ENCODE peak calls at places on chromosomes 7 and 10, in six cellular contexts. R is fibroblast of lung, F is uterus, O is adrenal gland, D is ascending aorta, T is IMR-90. E is an unnamed sample.

GRCh38 chr10:52318822-52319464 is 4.9 kb downstream of the DKK1 start:
- DNase-seq in R (peak), F (no peak), O (no peak), D (no peak), T (peak), E (no peak)

GRCh38 chr7:13800694-13801448 is 188.6 kb downstream of the ETV1 start:
- DNase-seq in R (peak), F (no peak), O (no peak), D (no peak), T (peak), E (no peak)

GRCh38 chr7:105766421-105767191 is 109.8 kb downstream of the ATXN7L1 start:
- DNase-seq in R (peak), F (no peak), O (no peak), D (no peak), T (peak), E (no peak)

GRCh38 chr7:155665957-155666287 is 21.5 kb downstream of the RBM33 start:
- DNase-seq in R (peak), F (no peak), O (no peak), D (no peak), T (peak), E (no peak)

GRCh38 chr10:44030132-44030531 is 354.8 kb downstream of the CXCL12 start:
- DNase-seq in R (no peak), F (no peak), O (no peak), D (no peak), T (no peak), E (peak)

GRCh38 chr7:22645418-22646181 is 81.4 kb upstream of the IL6 start:
- DNase-seq in R (no peak), F (no peak), O (no peak), D (no peak), T (no peak), E (no peak)

GRCh38 chr10:102982281-102982680 is 64.2 kb downstream of the CNNM2 start:
- DNase-seq in R (no peak), F (no peak), O (no peak), D (no peak), T (no peak), E (no peak)

GRCh38 chr10:45602836-45603235 is 69.7 kb downstream of the ZFAND4 start:
- DNase-seq in R (no peak), F (no peak), O (no peak), D (no peak), T (no peak), E (no peak)

GRCh38 chr10:62755662-62756653 is 48.6 kb upstream of the ADO start:
- DNase-seq in R (no peak), F (no peak), O (no peak), D (no peak), T (no peak), E (no peak)

GRCh38 chr7:816751-817671 is 15.3 kb upstream of the SUN1 start:
- DNase-seq in R (no peak), F (no peak), O (no peak), D (peak), T (no peak), E (no peak)

GRCh38 chr7:82428186-82428961 is 15.2 kb downstream of the CACNA2D1 start:
- DNase-seq in R (peak), F (no peak), O (no peak), D (no peak), T (peak), E (no peak)

GRCh38 chr7:74269757-74270277 is 15.6 kb upstream of the RFC2 start:
- DNase-seq in R (peak), F (peak), O (peak), D (no peak), T (peak), E (peak)

GRCh38 chr10:69096045-69096444 is 8.1 kb downstream of the SRGN start:
- DNase-seq in R (no peak), F (no peak), O (no peak), D (no peak), T (no peak), E (no peak)

GRCh38 chr10:69458426-69459100 is 7.3 kb downstream of the TSPAN15 start:
- DNase-seq in R (no peak), F (peak), O (peak), D (no peak), T (no peak), E (no peak)

GRCh38 chr10:79248341-79248931 is 98.8 kb upstream of the PPIF start:
- DNase-seq in R (no peak), F (peak), O (peak), D (peak), T (no peak), E (no peak)
- H3K27ac ChIP-seq in R (no peak), F (peak), O (peak), D (peak), T (no peak), E (no peak)

DNA sequence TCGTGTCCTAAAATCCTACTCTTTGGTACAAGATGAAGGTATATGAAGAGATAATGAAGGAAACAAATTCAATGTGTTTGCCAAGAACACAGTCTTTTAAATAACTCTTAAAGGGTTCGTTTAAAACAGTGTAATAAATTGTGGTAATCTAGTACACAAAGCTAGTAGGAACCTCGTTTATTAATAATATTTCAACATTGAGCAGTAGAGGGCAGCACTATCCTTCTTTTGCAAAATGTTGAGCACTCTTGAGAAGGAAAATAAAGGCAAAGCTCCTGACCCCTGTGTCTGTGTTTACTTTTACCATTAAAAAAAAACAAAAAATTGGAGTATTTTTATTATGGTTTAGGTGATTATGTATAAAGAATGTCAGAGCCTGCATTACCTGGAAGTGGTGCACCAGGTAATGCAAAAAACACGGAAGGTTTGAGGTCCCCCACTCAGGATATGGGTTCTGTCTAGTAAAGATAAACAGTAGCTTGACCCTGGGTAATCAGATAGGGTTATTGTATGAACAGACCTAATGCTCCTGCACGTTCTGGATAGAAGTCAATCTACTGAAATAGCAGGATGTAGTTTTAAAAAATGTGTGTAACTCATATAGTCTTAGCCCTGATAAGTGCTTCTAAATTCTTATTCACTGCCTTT is 5.7 kb upstream of the GOT1 start:
- DNase-seq in R (peak), F (no peak), O (no peak), D (no peak), T (peak), E (no peak)
- H3K27ac ChIP-seq in R (no peak), F (no peak), O (no peak), D (no peak), T (no peak), E (no peak)

GRCh38 chr10:122494833-122495232 is 33.5 kb downstream of the HTRA1 start:
- DNase-seq in R (peak), F (peak), O (no peak), D (peak), T (peak), E (no peak)
- H3K27ac ChIP-seq in R (peak), F (peak), O (no peak), D (peak), T (no peak), E (no peak)

GRCh38 chr10:60957667-60958221 is 13.8 kb upstream of the RHOBTB1 start:
- DNase-seq in R (no peak), F (no peak), O (no peak), D (no peak), T (no peak), E (no peak)

GRCh38 chr10:60955957-60956425 is 12.0 kb upstream of the RHOBTB1 start:
- DNase-seq in R (peak), F (no peak), O (no peak), D (no peak), T (peak), E (no peak)

GRCh38 chr10:60954045-60954444 is 10.1 kb upstream of the RHOBTB1 start:
- DNase-seq in R (no peak), F (no peak), O (no peak), D (no peak), T (no peak), E (no peak)

GRCh38 chr10:60953420-60953819 is 9.4 kb upstream of the RHOBTB1 start:
- DNase-seq in R (no peak), F (no peak), O (no peak), D (no peak), T (no peak), E (no peak)

DNA sequence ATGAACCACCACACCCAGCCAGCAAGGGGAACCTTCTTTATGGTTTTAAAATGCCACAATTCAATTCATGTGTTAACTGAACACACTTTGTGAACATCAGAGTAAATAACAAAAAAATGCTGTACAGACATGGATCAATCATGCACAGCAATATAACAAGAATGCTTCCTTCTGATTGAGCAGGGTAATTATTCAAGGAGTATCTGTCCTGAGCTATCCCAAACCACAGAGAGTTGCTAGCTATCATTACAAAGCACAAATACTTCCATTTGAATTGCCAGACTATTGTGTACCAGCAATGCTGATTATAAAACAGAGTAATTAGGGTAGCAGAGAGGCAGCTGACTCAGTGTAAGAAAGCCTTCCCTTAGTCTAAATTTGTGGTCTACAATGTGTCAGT is 11.3 kb upstream of the RHOBTB1 start:
- DNase-seq in R (no peak), F (no peak), O (no peak), D (no peak), T (no peak), E (no peak)
- H3K27ac ChIP-seq in R (no peak), F (no peak), O (no peak), D (no peak), T (no peak), E (no peak)

GRCh38 chr7:80949449-80949848 is 30.6 kb upstream of the SEMA3C start:
- DNase-seq in R (no peak), F (no peak), O (no peak), D (no peak), T (no peak), E (no peak)
- H3K27ac ChIP-seq in R (no peak), F (no peak), O (no peak), D (no peak), T (no peak), E (no peak)

DNA sequence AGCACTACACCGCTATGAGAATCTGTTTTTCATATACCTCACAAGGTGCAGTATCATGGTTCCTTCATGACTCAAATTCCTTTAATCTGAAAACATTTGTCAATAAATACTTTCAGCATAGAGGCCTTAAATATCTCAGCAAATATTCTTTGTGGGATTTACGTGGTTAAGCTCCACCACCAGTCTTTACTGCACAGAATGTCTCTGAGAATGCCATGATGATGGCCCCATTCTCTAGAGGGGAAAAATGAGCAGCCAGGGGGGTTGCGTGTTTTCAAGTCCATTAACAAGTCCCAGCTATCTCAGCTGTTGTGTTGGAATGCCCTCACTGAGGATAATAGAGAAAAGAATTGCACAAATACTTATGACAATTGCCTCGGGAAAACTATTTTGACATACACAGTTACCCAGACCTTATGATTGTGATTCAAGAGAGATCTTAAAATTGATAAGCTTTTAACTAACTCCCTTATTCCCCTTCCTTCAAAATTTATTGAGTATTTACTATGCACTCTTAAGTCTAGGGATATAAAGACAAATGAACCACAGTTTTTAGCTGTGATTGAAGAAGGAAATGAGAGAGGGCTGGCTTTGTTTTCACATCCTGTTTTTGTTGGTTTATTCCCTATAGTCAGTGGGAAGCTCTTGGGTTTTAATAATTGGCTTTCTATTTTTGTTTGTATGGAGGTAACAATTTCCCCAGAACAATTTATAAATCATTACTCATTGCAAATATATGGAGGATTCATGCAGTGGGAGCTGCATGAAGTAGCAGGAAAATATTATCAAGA is 176.5 kb upstream of the VWC2 start:
- DNase-seq in R (no peak), F (no peak), O (no peak), D (no peak), T (no peak), E (no peak)
- H3K27ac ChIP-seq in R (no peak), F (no peak), O (no peak), D (no peak), T (no peak), E (no peak)

DNA sequence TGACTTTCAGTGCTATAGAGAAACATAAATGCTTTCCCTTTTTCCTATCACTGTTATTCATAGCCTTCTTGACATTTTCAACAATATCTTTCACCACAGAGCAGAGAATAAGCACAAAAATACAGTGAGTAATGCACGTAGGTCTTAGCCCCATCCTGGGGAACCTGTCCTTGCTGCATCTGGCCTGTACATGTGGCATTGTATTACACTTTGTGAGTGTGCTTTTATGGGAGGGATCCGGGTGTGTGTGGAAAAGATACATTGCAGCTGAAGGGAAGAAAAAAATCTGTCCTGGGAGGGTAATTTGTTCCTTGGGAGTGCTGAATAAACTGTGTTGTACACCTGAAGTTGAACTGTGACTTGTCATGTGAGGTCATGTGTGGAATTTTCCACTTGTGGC is 422.7 kb upstream of the LRGUK start:
- DNase-seq in R (no peak), F (no peak), O (no peak), D (no peak), T (peak), E (no peak)
- H3K27ac ChIP-seq in R (no peak), F (no peak), O (no peak), D (no peak), T (no peak), E (no peak)